ENCODE peak calls at places on chromosome 10, in five cellular contexts. C, B, X, R and D are unnamed samples.

GRCh38 chr10:24966962-24967361 is 14.6 kb upstream of the PRTFDC1 start:
- DNase-seq in R (no peak), B (no peak), X (no peak), C (no peak), D (no peak)

GRCh38 chr10:14623931-14624330 is 150.8 kb downstream of the FAM107B start:
- DNase-seq in R (no peak), C (no peak), X (no peak), B (no peak), D (no peak)

GRCh38 chr10:20956843-20957242 is 59.7 kb upstream of the NEBL start:
- DNase-seq in B (no peak), X (no peak), C (no peak), R (no peak), D (no peak)

GRCh38 chr10:115093776-115094361 is 704 bp downstream of the ATRNL1 start:
- DNase-seq in B (no peak), X (peak), R (no peak), C (no peak), D (peak)

GRCh38 chr10:133349160-133349568 is 2.0 kb downstream of the PRAP1 start:
- DNase-seq in C (no peak), R (no peak), X (no peak), B (no peak), D (no peak)

GRCh38 chr10:71217266-71218045 is 5.1 kb downstream of the UNC5B start:
- DNase-seq in R (peak), C (no peak), X (no peak), B (no peak), D (no peak)

GRCh38 chr10:1096287-1096889 is 40.2 kb downstream of the WDR37 start:
- DNase-seq in R (no peak), C (no peak), B (no peak), X (no peak), D (no peak)

GRCh38 chr10:95646160-95646559 is 10.4 kb downstream of the ALDH18A1 start:
- DNase-seq in B (peak), C (no peak), R (no peak), X (no peak), D (no peak)

GRCh38 chr10:117535045-117535751 is 7.3 kb upstream of the EMX2 start:
- DNase-seq in X (peak), C (no peak), B (no peak), R (no peak), D (no peak)

GRCh38 chr10:80477813-80478212 is 23.7 kb downstream of the TSPAN14 start:
- DNase-seq in R (no peak), B (no peak), C (peak), X (no peak), D (no peak)

GRCh38 chr10:88792656-88793055 is 9.9 kb upstream of the LIPM start:
- DNase-seq in R (no peak), X (no peak), C (no peak), B (no peak), D (no peak)
- TF ChIP-seq JUND in R (no peak), X (no peak), C (no peak), B (no peak), D (no peak)

DNA sequence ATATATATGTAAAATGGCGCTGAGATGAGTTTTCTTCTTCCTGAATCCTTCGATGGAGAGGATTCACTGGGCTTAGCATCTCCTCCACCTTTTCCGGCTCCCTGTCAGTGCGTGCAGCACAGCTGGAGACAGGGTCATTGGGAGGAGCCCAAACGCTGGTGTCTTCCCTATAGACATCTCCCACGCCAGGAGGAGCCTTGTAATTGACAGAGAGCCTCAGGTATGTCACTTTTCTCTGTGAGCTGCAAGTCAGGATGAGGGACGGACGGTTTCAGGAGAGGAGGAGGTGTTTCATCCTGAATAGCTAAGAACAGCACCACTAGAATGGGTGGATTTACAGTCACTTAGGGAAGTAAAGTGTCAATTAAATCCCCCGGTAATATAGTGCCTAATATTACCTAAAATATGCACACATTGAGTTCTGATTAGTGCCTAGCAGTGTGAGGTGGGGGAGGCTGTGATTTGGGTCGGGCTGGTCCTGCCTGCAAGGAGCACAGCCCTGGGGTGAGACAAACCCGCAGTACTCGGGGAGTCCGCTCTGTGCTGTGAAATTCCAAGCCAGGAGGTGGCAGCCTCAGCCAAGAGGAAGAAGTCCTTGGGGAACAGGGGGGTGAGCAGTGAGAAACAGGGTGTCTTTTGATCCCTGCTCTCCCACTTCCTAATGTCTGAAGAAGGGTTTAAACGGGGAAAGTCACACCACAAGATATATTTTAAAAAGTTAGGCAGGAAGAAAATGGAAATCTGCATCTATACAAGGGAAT is 28.2 kb downstream of the IL15RA start:
- DNase-seq in B (peak), X (peak), R (peak), C (peak), D (peak)
- TF ChIP-seq JUND in B (no peak), X (no peak), R (peak), C (no peak), D (no peak)

DNA sequence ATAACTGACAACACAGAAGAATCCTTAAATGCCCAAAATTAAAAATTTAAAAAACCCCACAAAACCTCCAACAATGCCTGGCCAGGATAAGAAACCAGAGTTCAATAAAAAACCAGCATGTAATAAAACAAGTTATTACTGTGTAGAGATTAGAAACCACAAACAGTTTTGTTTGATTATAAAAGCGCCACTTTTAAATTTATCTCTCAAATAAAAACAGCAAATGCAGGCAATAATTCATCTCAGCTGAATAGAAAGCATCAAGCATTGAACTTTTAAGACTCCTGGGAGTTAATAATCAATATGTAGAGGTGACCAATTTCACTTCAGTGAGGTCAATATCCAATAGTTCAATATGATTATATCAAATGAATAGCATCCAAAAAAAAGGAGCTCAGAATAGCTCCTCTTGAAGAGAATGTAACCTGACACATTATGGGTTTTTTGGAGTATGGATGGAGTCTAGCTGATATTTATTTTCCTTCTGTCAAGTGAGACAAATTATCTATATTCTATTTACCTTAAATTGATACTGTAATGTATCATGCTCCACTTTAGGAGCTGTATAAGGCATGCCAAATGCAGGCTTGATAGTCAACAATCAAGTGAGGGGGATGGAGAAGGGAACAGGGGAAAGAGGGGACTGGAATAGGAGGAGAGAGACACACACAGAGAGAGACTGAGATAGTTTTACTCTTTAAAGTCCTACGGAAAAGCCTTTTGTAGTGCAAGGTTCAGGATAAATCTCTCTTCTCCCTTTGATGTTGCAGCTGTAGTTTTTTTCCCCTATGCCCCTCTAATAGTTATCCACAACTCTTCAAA is 130.9 kb downstream of the RSU1 start:
- DNase-seq in X (no peak), C (no peak), R (no peak), B (no peak), D (no peak)
- TF ChIP-seq JUND in X (no peak), C (no peak), R (no peak), B (no peak), D (no peak)

GRCh38 chr10:110782616-110783015 is 89.1 kb upstream of the PDCD4 start:
- DNase-seq in X (no peak), B (no peak), R (peak), C (no peak), D (no peak)

GRCh38 chr10:110786172-110786571 is 85.6 kb upstream of the PDCD4 start:
- DNase-seq in R (no peak), C (no peak), X (no peak), B (no peak), D (peak)

GRCh38 chr10:110781139-110781538 is 90.6 kb upstream of the PDCD4 start:
- DNase-seq in B (no peak), C (no peak), X (no peak), R (no peak), D (no peak)

GRCh38 chr10:110784198-110784597 is 87.5 kb upstream of the PDCD4 start:
- DNase-seq in B (no peak), R (no peak), X (no peak), C (no peak), D (no peak)

DNA sequence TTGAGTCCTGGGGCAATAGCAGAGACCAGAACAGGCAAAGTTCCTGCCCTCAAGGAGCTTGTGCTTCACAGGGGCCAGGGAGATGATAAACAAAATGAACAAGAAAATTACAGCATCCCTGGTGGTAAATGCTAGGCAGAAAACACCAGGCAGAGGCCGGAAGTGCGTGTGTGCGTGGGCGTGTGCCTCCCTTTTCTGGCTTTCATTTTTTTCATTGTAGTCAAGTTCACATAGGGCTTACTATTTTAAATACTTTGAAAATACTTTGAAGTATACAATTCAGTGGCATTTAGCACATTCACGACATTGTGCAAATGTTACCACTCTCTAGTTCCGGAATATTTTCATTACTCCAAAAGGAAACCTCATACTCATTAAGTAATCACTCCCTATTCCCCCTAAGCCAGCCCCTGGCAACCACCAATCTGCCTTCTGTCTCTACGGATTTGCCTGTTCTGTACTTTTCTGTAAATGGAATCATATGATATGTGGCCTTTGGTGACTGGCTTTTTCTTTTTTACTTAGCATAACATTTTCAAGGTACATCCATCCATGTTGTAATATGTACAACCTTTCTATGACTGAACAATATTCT is 88.1 kb upstream of the PDCD4 start:
- DNase-seq in C (no peak), R (no peak), B (no peak), X (no peak), D (no peak)
- TF ChIP-seq JUND in C (no peak), R (no peak), B (no peak), X (no peak), D (no peak)

DNA sequence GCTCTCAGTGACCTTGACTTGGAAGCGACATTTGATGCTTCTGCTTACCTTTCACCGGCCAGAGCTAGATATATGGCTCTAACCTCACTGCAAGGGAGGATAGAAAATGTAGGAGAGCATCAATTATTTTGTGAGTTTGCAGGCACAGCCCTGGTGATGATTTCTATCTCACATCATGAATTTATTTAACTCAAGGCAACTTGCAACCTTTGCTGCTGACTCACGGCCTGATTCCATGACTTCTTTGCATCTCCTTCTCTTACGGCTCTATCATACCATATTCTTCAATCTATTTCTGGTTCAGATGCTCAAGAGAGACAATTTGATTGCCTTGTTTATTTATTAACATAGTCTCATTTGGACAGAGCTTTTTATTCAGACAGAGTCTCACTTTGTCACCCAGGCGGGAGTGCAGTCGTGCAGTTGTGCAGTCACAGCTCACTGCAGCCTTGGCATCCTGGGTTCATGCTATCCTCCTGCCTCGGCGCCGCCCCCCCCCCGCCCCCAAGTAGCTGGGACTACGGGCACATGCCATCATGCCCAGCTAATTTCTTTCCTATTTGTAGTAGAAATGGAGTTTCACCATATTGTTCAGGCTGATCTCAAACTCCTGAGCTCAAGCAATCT is 196.0 kb downstream of the REEP3 start:
- DNase-seq in R (no peak), B (no peak), X (no peak), C (no peak), D (no peak)
- TF ChIP-seq JUND in R (no peak), B (no peak), X (no peak), C (no peak), D (no peak)

GRCh38 chr10:123943307-123943706 is 51.7 kb upstream of the CPXM2 start:
- DNase-seq in C (no peak), R (no peak), X (no peak), B (no peak), D (no peak)

GRCh38 chr10:123948030-123948823 is 56.6 kb upstream of the CPXM2 start:
- DNase-seq in C (no peak), X (no peak), B (no peak), R (no peak), D (no peak)

GRCh38 chr10:123944661-123945060 is 53.1 kb upstream of the CPXM2 start:
- DNase-seq in B (no peak), C (no peak), X (no peak), R (no peak), D (no peak)

GRCh38 chr10:123942114-123942513 is 50.5 kb upstream of the CPXM2 start:
- DNase-seq in C (no peak), X (no peak), B (no peak), R (no peak), D (no peak)

GRCh38 chr10:123945506-123945905 is 53.9 kb upstream of the CPXM2 start:
- DNase-seq in C (peak), R (peak), X (no peak), B (no peak), D (peak)
- TF ChIP-seq JUND in C (no peak), R (no peak), X (no peak), B (no peak), D (no peak)

DNA sequence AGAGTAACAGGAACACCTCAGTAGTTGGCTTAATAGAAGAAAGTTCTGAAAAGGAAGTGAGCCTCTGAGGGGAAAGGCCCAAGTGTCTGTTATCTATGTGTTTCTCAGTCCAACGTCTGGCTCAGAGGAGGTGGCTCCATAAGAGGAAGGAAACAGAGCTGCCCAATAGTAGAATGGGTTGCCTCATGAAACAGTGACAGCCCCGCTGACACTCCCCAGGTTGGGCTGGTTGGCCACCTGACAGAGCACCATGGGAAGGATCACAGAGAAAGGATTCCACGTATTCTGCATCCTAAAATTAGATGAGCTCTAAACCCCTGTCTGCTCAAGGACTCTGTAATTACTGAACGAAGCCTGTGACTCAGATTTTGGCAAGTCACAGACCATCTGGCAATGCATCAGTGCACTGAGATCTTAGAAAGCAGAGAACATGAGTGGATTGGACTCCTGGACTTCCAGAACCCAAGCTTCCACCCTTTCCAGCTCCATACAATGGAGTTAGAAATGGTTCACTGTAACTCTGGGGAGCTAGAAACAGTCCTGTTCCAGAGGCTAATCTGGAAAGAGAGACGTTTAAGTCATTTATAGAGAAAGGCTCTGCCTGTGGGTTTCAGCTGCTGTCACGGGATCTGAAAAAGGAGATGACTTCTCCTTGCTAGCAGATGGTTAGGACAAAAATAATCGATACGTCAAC is 2.9 kb downstream of the PKD2L1 start:
- DNase-seq in R (no peak), B (no peak), C (no peak), X (no peak), D (no peak)
- TF ChIP-seq JUND in R (no peak), B (no peak), C (no peak), X (no peak), D (no peak)

GRCh38 chr10:74587109-74587508 is 239.3 kb upstream of the KAT6B start:
- DNase-seq in B (no peak), C (no peak), X (no peak), R (no peak), D (no peak)

GRCh38 chr10:74586088-74586585 is 240.3 kb upstream of the KAT6B start:
- DNase-seq in X (no peak), C (no peak), R (peak), B (no peak), D (peak)

GRCh38 chr10:74589226-74589673 is 237.2 kb upstream of the KAT6B start:
- DNase-seq in X (no peak), C (no peak), R (peak), B (no peak), D (no peak)

DNA sequence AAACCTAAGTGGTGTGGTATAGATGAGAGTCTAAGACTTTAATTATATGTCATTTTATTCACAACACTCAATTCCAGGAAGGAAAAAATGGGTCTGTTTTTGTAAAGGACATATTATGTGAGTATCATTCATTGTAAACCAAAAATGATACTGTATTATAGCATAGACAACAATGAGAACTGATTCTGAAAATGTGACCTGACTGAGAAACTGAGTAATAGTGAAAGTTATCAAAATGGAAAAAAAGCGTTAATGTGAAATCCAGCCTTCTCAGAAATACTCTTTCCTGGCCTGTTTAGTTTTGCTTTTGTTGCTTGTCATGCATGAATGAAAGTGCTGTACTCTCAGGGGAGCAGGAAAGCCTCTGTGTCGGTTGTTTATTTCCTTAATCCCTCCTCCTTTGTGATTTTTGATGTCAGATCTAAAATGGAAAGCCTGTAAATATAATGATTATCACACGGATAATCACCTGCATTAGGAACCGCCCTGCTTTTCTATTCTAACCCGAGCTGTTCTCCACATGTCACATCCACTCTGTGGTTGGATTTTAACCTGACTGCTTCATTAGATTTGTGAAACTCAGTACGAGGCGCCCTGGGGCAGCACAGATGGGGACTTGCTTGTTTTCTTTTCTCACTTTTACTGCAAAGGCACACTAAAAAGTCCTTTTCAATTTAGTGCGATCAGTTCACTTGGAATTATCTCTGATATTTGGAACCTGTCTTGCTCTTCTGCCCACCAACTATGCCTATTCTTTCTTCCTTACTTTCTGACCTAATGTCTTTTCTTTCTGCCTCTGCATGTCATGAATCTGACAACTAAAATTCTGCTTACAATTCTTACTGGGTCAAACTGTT is 240.9 kb upstream of the KAT6B start:
- DNase-seq in B (no peak), C (no peak), R (no peak), X (no peak), D (no peak)
- TF ChIP-seq JUND in B (no peak), C (no peak), R (no peak), X (no peak), D (no peak)

DNA sequence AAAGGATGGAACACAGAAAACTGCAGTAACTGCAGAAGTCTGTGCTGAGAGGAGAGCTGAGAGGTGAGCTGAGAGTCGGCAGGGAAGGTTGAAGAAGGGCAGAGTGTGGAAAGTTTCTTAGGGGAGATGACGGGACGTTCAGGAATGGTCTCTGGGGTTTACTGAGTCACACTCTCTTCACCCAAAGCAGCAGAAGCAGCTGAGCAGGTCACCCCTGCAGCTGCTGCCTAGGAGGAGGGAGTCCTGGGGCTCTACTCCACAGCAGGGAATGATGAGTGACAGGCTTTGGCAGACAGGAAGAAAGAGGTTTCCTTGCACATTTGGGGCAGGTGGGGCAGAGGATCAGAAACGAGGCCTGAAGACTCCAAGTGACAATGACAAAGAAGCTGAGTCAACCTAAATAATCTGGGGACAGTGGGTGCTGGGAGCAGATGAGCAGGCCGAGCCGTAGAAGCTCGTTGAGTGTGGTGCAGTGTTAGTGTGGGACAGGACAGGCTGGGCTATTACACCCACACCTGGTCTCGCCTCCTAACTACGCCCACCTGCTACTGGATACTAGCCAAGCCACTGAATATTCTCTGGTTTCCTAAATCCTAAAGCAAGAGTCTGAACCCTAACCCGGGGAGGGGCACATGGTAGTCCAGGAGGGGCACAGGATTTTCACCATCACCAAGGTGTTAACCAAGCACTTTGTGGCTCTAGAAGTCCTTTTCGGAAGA is 24.9 kb downstream of the BEND7 start:
- DNase-seq in C (no peak), B (no peak), R (no peak), X (no peak), D (no peak)
- TF ChIP-seq JUND in C (no peak), B (no peak), R (no peak), X (no peak), D (no peak)